ENCODE peak calls at places on chromosomes 1 and 21, in eight cellular contexts. One of them, this sample, is unnamed.

GRCh38 chr1:159188375-159188788 is 16.3 kb upstream of the ACKR1 start:
- DNase-seq in A549: peak
- DNase-seq in heart left ventricle: peak
- DNase-seq in upper lobe of left lung: peak
- DNase-seq in transverse colon: peak
- DNase-seq in stomach: peak
- DNase-seq in spleen: peak
- DNase-seq in testis: peak
- DNase-seq in this sample: peak

GRCh38 chr1:181159451-181160151 is 71.1 kb downstream of the IER5 start:
- DNase-seq in A549: no peak
- DNase-seq in heart left ventricle: no peak
- DNase-seq in upper lobe of left lung: no peak
- DNase-seq in transverse colon: peak
- DNase-seq in stomach: peak
- DNase-seq in spleen: no peak
- DNase-seq in testis: peak
- DNase-seq in this sample: no peak

GRCh38 chr1:64295566-64295965 is 92.1 kb downstream of the UBE2U start:
- DNase-seq in A549: no peak
- DNase-seq in heart left ventricle: no peak
- DNase-seq in upper lobe of left lung: no peak
- DNase-seq in transverse colon: no peak
- DNase-seq in stomach: no peak
- DNase-seq in spleen: no peak
- DNase-seq in testis: no peak
- DNase-seq in this sample: no peak

GRCh38 chr1:180838535-180838934 is 74.2 kb upstream of the KIAA1614 start:
- DNase-seq in A549: no peak
- DNase-seq in heart left ventricle: no peak
- DNase-seq in upper lobe of left lung: no peak
- DNase-seq in transverse colon: no peak
- DNase-seq in stomach: no peak
- DNase-seq in spleen: no peak
- DNase-seq in testis: no peak
- DNase-seq in this sample: no peak

GRCh38 chr1:182175340-182176068 is 114.0 kb upstream of the ZNF648 start:
- DNase-seq in A549: peak
- DNase-seq in heart left ventricle: no peak
- DNase-seq in upper lobe of left lung: no peak
- DNase-seq in transverse colon: peak
- DNase-seq in stomach: no peak
- DNase-seq in spleen: no peak
- DNase-seq in testis: no peak
- DNase-seq in this sample: no peak

GRCh38 chr1:244461254-244462071 is at the start of gene CATSPERE:
- DNase-seq in A549: peak
- DNase-seq in heart left ventricle: peak
- DNase-seq in upper lobe of left lung: peak
- DNase-seq in transverse colon: peak
- DNase-seq in stomach: peak
- DNase-seq in spleen: peak
- DNase-seq in testis: peak
- DNase-seq in this sample: peak

GRCh38 chr1:183227963-183228649 is 42.0 kb downstream of the LAMC2 start:
- DNase-seq in A549: peak
- DNase-seq in heart left ventricle: peak
- DNase-seq in upper lobe of left lung: no peak
- DNase-seq in transverse colon: peak
- DNase-seq in stomach: peak
- DNase-seq in spleen: no peak
- DNase-seq in testis: peak
- DNase-seq in this sample: no peak

GRCh38 chr1:76013209-76013581 is 61.4 kb upstream of the ST6GALNAC3 start:
- DNase-seq in A549: no peak
- DNase-seq in heart left ventricle: no peak
- DNase-seq in upper lobe of left lung: no peak
- DNase-seq in transverse colon: no peak
- DNase-seq in stomach: no peak
- DNase-seq in spleen: no peak
- DNase-seq in testis: no peak
- DNase-seq in this sample: no peak

DNA sequence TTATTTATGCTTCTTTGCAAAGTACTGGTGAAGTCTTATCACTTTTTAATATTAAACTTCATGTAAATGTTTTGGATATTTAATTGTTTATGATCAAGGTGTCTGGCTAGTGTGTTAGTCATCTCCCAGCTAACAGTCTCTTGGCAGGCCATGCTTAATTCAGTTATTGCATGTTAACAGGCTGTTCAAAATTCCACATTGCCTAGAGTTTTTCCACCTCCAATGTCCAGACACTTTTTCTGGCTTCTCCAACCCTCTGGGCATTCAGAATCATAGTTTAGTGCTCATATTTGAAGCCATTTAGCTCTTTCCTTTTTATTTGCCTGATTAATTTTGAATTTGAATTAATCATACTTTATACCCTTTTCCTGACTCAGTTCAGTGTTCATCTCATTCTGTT is 69.2 kb downstream of the OLFML2B start:
- DNase-seq in A549: no peak
- DNase-seq in heart left ventricle: no peak
- DNase-seq in upper lobe of left lung: no peak
- DNase-seq in transverse colon: no peak
- DNase-seq in stomach: no peak
- DNase-seq in spleen: no peak
- DNase-seq in testis: no peak
- DNase-seq in this sample: no peak
- H3K27ac ChIP-seq in A549: no peak
- H3K27ac ChIP-seq in heart left ventricle: no peak
- H3K27ac ChIP-seq in upper lobe of left lung: no peak
- H3K27ac ChIP-seq in transverse colon: no peak
- H3K27ac ChIP-seq in stomach: no peak
- H3K27ac ChIP-seq in spleen: peak
- H3K27ac ChIP-seq in testis: no peak
- H3K27ac ChIP-seq in this sample: no peak

GRCh38 chr1:2227341-2228156 is 570 bp upstream of the SKI start:
- DNase-seq in A549: peak
- DNase-seq in heart left ventricle: peak
- DNase-seq in upper lobe of left lung: peak
- DNase-seq in transverse colon: peak
- DNase-seq in stomach: peak
- DNase-seq in spleen: peak
- DNase-seq in testis: peak
- DNase-seq in this sample: peak
- TF ChIP-seq POLR2A in A549: peak
- TF ChIP-seq POLR2A in heart left ventricle: peak
- TF ChIP-seq POLR2A in upper lobe of left lung: no peak
- TF ChIP-seq POLR2A in transverse colon: peak
- TF ChIP-seq POLR2A in stomach: no peak
- TF ChIP-seq POLR2A in spleen: peak
- TF ChIP-seq POLR2A in testis: no peak
- TF ChIP-seq POLR2A in this sample: peak

DNA sequence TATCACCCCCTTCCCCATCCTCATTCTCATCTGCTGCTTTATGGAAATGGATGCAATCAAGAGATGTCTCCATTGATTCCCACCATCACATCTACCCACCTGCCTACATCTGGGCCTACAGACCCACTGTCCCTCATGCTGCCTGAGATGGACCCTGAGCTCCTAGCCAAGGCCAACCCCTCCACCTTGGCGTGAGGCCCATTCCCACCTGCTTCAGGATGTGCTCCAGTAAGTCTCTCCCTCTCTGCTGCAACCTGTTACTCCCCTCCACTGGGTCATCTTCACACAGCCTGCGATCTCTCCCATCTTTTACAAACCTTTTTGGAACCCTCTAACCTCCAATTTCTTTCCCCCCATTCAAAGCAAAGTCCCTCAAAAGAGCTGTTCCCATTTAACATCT is 4.5 kb upstream of the GALE start:
- DNase-seq in A549: no peak
- DNase-seq in heart left ventricle: no peak
- DNase-seq in upper lobe of left lung: no peak
- DNase-seq in transverse colon: no peak
- DNase-seq in stomach: no peak
- DNase-seq in spleen: peak
- DNase-seq in testis: no peak
- DNase-seq in this sample: no peak
- TF ChIP-seq CTCF in A549: no peak
- TF ChIP-seq CTCF in heart left ventricle: no peak
- TF ChIP-seq CTCF in upper lobe of left lung: no peak
- TF ChIP-seq CTCF in transverse colon: no peak
- TF ChIP-seq CTCF in stomach: no peak
- TF ChIP-seq CTCF in spleen: no peak
- TF ChIP-seq CTCF in testis: no peak
- TF ChIP-seq CTCF in this sample: no peak

GRCh38 chr1:25692560-25692959 is 76.0 kb downstream of the MAN1C1 start:
- DNase-seq in A549: peak
- DNase-seq in heart left ventricle: no peak
- DNase-seq in upper lobe of left lung: no peak
- DNase-seq in transverse colon: no peak
- DNase-seq in stomach: no peak
- DNase-seq in spleen: no peak
- DNase-seq in testis: no peak
- DNase-seq in this sample: no peak
- H3K27ac ChIP-seq in A549: no peak
- H3K27ac ChIP-seq in heart left ventricle: no peak
- H3K27ac ChIP-seq in upper lobe of left lung: no peak
- H3K27ac ChIP-seq in transverse colon: no peak
- H3K27ac ChIP-seq in stomach: no peak
- H3K27ac ChIP-seq in spleen: no peak
- H3K27ac ChIP-seq in testis: no peak
- H3K27ac ChIP-seq in this sample: no peak

GRCh38 chr21:45612096-45613019 is 31.2 kb upstream of the PCBP3 start:
- DNase-seq in A549: no peak
- DNase-seq in heart left ventricle: no peak
- DNase-seq in upper lobe of left lung: no peak
- DNase-seq in transverse colon: peak
- DNase-seq in stomach: no peak
- DNase-seq in spleen: peak
- DNase-seq in testis: no peak
- DNase-seq in this sample: peak
- TF ChIP-seq POLR2A in A549: no peak
- TF ChIP-seq POLR2A in heart left ventricle: no peak
- TF ChIP-seq POLR2A in upper lobe of left lung: no peak
- TF ChIP-seq POLR2A in transverse colon: no peak
- TF ChIP-seq POLR2A in stomach: no peak
- TF ChIP-seq POLR2A in spleen: no peak
- TF ChIP-seq POLR2A in testis: no peak
- TF ChIP-seq POLR2A in this sample: no peak

DNA sequence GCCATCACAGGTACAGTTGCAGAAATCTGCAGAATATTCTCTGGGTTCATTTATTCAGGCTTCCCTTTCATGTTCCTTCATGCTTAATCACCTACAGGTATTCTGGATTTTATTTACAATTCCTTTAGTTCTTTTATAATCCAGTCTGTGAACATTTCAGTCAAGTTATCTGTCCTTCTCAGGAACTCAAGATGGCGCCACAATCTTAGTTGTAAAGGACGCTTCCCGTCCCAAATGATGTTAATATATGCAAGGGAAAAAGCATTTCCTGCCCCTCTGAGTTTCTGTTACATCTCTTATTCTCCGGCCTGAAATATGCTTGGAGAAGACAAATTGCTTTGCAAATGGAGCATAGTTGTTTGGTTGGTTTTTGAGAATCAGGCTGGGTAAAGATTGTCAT is 19.3 kb downstream of the F3 start:
- DNase-seq in A549: peak
- DNase-seq in heart left ventricle: no peak
- DNase-seq in upper lobe of left lung: no peak
- DNase-seq in transverse colon: no peak
- DNase-seq in stomach: no peak
- DNase-seq in spleen: no peak
- DNase-seq in testis: no peak
- DNase-seq in this sample: no peak
- TF ChIP-seq CTCF in A549: peak
- TF ChIP-seq CTCF in heart left ventricle: peak
- TF ChIP-seq CTCF in upper lobe of left lung: peak
- TF ChIP-seq CTCF in transverse colon: peak
- TF ChIP-seq CTCF in stomach: no peak
- TF ChIP-seq CTCF in spleen: peak
- TF ChIP-seq CTCF in testis: peak
- TF ChIP-seq CTCF in this sample: peak